ENCODE peak calls at places on chromosomes 11 and 22, in five cellular contexts. B is Caki2, N is AG09319, K is foreskin fibroblast, Y is lung. T is an unnamed sample.

GRCh38 chr22:46681010-46681409 is 57.0 kb downstream of the CERK start:
- DNase-seq in B (no peak), K (no peak), N (no peak), Y (no peak), T (no peak)

GRCh38 chr22:37187891-37188761 is at the start of gene C1QTNF6:
- DNase-seq in N (no peak), K (peak), Y (no peak), B (peak), T (no peak)

GRCh38 chr11:119560961-119561360 is 138.0 kb upstream of the THY1 start:
- DNase-seq in N (no peak), B (no peak), K (no peak), Y (no peak), T (no peak)

GRCh38 chr11:118380571-118380970 is 20.8 kb upstream of the ATP5MG start:
- DNase-seq in K (no peak), N (no peak), Y (no peak), B (no peak), T (no peak)

GRCh38 chr11:123475478-123475877 is 45.4 kb downstream of the GRAMD1B start:
- DNase-seq in N (no peak), K (peak), Y (no peak), B (no peak), T (no peak)

GRCh38 chr11:47325271-47326041 is 27.0 kb downstream of the MYBPC3 start:
- DNase-seq in Y (no peak), N (no peak), B (no peak), K (no peak), T (no peak)

GRCh38 chr22:29030618-29031235 is 30.9 kb downstream of the C22orf31 start:
- DNase-seq in N (no peak), B (peak), K (peak), Y (peak), T (no peak)

GRCh38 chr22:43846966-43847365 is 15.3 kb downstream of the SULT4A1 start:
- DNase-seq in B (no peak), N (no peak), K (no peak), Y (no peak), T (no peak)

GRCh38 chr22:22903355-22903777 is 15.8 kb downstream of the IGLL5 start:
- DNase-seq in B (no peak), Y (no peak), N (no peak), K (peak), T (no peak)

GRCh38 chr11:129292768-129293167 is 82.9 kb upstream of the BARX2 start:
- DNase-seq in K (no peak), B (no peak), Y (no peak), N (no peak), T (no peak)

GRCh38 chr11:61899146-61899841 is 7.9 kb upstream of the FADS3 start:
- DNase-seq in Y (peak), K (peak), B (peak), N (no peak), T (no peak)

GRCh38 chr11:12693075-12693473 is 18.9 kb downstream of the TEAD1 start:
- DNase-seq in N (no peak), Y (no peak), B (no peak), K (no peak), T (no peak)

GRCh38 chr22:19942886-19943664 is 1.5 kb upstream of the TXNRD2 start:
- DNase-seq in N (peak), Y (no peak), K (peak), B (peak), T (no peak)

GRCh38 chr22:37045958-37046357 is 5.6 kb upstream of the KCTD17 start:
- DNase-seq in N (no peak), K (peak), B (peak), Y (no peak), T (peak)

GRCh38 chr11:56271092-56271491 is 2.9 kb upstream of the OR5T1 start:
- DNase-seq in N (no peak), Y (no peak), K (no peak), B (no peak), T (no peak)

GRCh38 chr11:71948314-71949027 is 19.6 kb downstream of the RNF121 start:
- DNase-seq in K (no peak), N (no peak), B (peak), Y (no peak), T (no peak)

GRCh38 chr11:33179431-33179830 is 18.2 kb upstream of the CSTF3 start:
- DNase-seq in Y (no peak), N (no peak), K (no peak), B (peak), T (no peak)

GRCh38 chr11:70522613-70523311 is 124.4 kb downstream of the CTTN start:
- DNase-seq in B (no peak), N (no peak), K (no peak), Y (no peak), T (no peak)

GRCh38 chr11:111435046-111435698 is 56.1 kb upstream of the POU2AF1 start:
- DNase-seq in N (no peak), K (no peak), Y (no peak), B (no peak), T (no peak)